ENCODE peak calls at places on chromosomes 2 and 18, in nine cellular contexts. L is SK-N-SH; W is activated T-cell treated with anti-CD3 and anti-CD28 coated beads for 1 hour; Q is SW 1271; V is colonic mucosa; G is stimulated activated CD4-positive, alpha-beta T cell treated with anti-CD3 and anti-CD28 coated beads, Interleukin-15, amount 100 ng/mL, for 24 hours; D is NCI-H2029; U is omental fat pad; F is BJ. H is an unnamed sample.

GRCh38 chr2:165886487-165887146 is 67.0 kb downstream of the TTC21B start:
- DNase-seq in L (no peak), W (no peak), Q (no peak), V (no peak), G (no peak), D (no peak), U (no peak), F (no peak), H (no peak)

GRCh38 chr2:214117054-214117453 is 293.8 kb upstream of the VWC2L start:
- DNase-seq in L (no peak), W (no peak), Q (no peak), V (no peak), G (no peak), D (no peak), U (no peak), F (no peak), H (no peak)

GRCh38 chr18:49819071-49819662 is 5.8 kb upstream of the ACAA2 start:
- DNase-seq in L (no peak), W (no peak), Q (no peak), V (no peak), G (no peak), D (no peak), U (no peak), F (no peak), H (no peak)

GRCh38 chr2:39265315-39265714 is 21.5 kb upstream of the CDKL4 start:
- DNase-seq in L (no peak), W (no peak), Q (no peak), V (no peak), G (no peak), D (peak), U (no peak), F (no peak), H (no peak)

GRCh38 chr2:99818842-99819241 is 323.5 kb downstream of the AFF3 start:
- DNase-seq in L (peak), W (no peak), Q (no peak), V (no peak), G (no peak), D (no peak), U (no peak), F (no peak), H (peak)

GRCh38 chr18:31419457-31419932 is 28.0 kb upstream of the DSG3 start:
- DNase-seq in L (no peak), W (no peak), Q (no peak), V (no peak), G (no peak), D (no peak), U (no peak), F (no peak), H (no peak)

GRCh38 chr2:197327073-197327775 is 16.6 kb upstream of the ANKRD44 start:
- DNase-seq in L (no peak), W (no peak), Q (no peak), V (no peak), G (no peak), D (no peak), U (no peak), F (no peak), H (no peak)

GRCh38 chr2:46508312-46508711 is 28.9 kb downstream of the TMEM247 start:
- DNase-seq in L (no peak), W (no peak), Q (no peak), V (no peak), G (no peak), D (no peak), U (no peak), F (no peak), H (no peak)

GRCh38 chr2:217256261-217256660 is 396.4 kb upstream of the TNP1 start:
- DNase-seq in L (no peak), W (no peak), Q (no peak), V (no peak), G (no peak), D (no peak), U (no peak), F (peak), H (no peak)

GRCh38 chr2:230413465-230413864 is 2.5 kb upstream of the SP100 start:
- DNase-seq in L (no peak), W (no peak), Q (no peak), V (no peak), G (no peak), D (no peak), U (no peak), F (no peak), H (no peak)

H was measured in fibroblast of pulmonary artery.